ENCODE peak calls at places on chromosomes 13 and 19, in seven cellular contexts. L is small intestine, M is IMR-90, J is left ventricle myocardium inferior, Q is ovary, G is transverse colon, O is fibroblast of lung. S is an unnamed sample. For H3K9me3, the result is how much of the 10 kb centered on the place peaks cover.

GRCh38 chr13:27148900-27149299 is 22.7 kb downstream of the USP12 start:
- DNase-seq in L (no peak), Q (no peak), G (no peak), O (no peak), M (no peak), J (no peak), S (no peak)

GRCh38 chr13:45242070-45242469 is 41.2 kb upstream of the KCTD4 start:
- DNase-seq in O (peak), M (peak), J (no peak), Q (no peak), G (peak), L (peak), S (no peak)

GRCh38 chr19:18756896-18757295 is 34.2 kb downstream of the COMP start:
- DNase-seq in M (no peak), L (no peak), O (no peak), Q (no peak), J (no peak), G (no peak), S (no peak)

GRCh38 chr13:97367427-97367826 is 66.5 kb upstream of the RAP2A start:
- DNase-seq in Q (no peak), G (no peak), M (peak), J (no peak), L (no peak), O (peak), S (no peak)

GRCh38 chr19:17510220-17510993 is 1.0 kb upstream of the PGLS start:
- DNase-seq in M (no peak), O (peak), G (no peak), J (no peak), Q (no peak), L (no peak), S (no peak)

GRCh38 chr13:50543767-50544166 is 299.7 kb downstream of the DLEU7 start:
- DNase-seq in M (peak), J (no peak), O (peak), G (no peak), L (no peak), Q (no peak), S (no peak)

GRCh38 chr13:87889241-87889640 is 218.1 kb downstream of the SLITRK5 start:
- DNase-seq in G (no peak), O (no peak), M (no peak), Q (no peak), J (no peak), L (no peak), S (no peak)

GRCh38 chr13:69194130-69194529 is 913.5 kb upstream of the ATXN8OS start:
- DNase-seq in G (no peak), J (no peak), O (no peak), L (no peak), Q (no peak), M (no peak), S (no peak)

GRCh38 chr13:45406421-45406820 is 11.8 kb downstream of the SLC25A30 start:
- DNase-seq in O (no peak), J (no peak), L (no peak), Q (no peak), G (no peak), M (no peak), S (no peak)

GRCh38 chr13:80214521-80214941 is 126.4 kb downstream of the SPRY2 start:
- DNase-seq in G (no peak), O (peak), L (no peak), J (no peak), M (peak), Q (no peak), S (no peak)

GRCh38 chr19:50328257-50329145 is 676 bp downstream of the KCNC3 start:
- DNase-seq in Q (no peak), M (no peak), G (no peak), J (no peak), O (no peak), L (no peak), S (no peak)

GRCh38 chr13:109790951-109791605 is 4.7 kb upstream of the IRS2 start:
- DNase-seq in J (no peak), Q (no peak), L (peak), M (peak), G (peak), O (peak), S (no peak)

GRCh38 chr13:57629821-57630235 is 1.7 kb upstream of the PCDH17 start:
- DNase-seq in M (peak), O (peak), Q (peak), J (peak), G (peak), L (peak), S (no peak)

GRCh38 chr13:47822036-47822435 is 179.0 kb downstream of the SUCLA2 start:
- DNase-seq in G (no peak), L (no peak), M (no peak), J (no peak), O (no peak), Q (no peak), S (no peak)

GRCh38 chr13:20197361-20197834 is 4.7 kb upstream of the GJB2 start:
- DNase-seq in L (peak), O (peak), J (no peak), M (peak), G (no peak), Q (no peak), S (no peak)

GRCh38 chr19:32010071-32010470 is 335.3 kb upstream of the ZNF507 start:
- DNase-seq in J (no peak), G (no peak), M (no peak), L (no peak), Q (no peak), O (no peak), S (no peak)

GRCh38 chr19:57465680-57466381 is 8.9 kb upstream of the VN1R1 start:
- DNase-seq in G (peak), Q (no peak), J (no peak), O (no peak), M (peak), L (peak), S (no peak)

GRCh38 chr19:43634877-43635560 is 4.6 kb downstream of the CADM4 start:
- DNase-seq in M (no peak), L (no peak), O (no peak), G (no peak), Q (peak), J (no peak), S (no peak)

GRCh38 chr13:39963612-39964011 is 308.1 kb downstream of the COG6 start:
- DNase-seq in L (no peak), Q (no peak), O (no peak), G (no peak), J (no peak), M (no peak), S (no peak)

GRCh38 chr19:32870154-32870573 is 597 bp upstream of the SLC7A9 start:
- DNase-seq in M (no peak), Q (no peak), J (no peak), O (no peak), L (no peak), G (no peak), S (no peak)

GRCh38 chr19:13155472-13156284 is 5.5 kb downstream of the IER2 start:
- DNase-seq in J (peak), M (peak), G (peak), O (peak), L (peak), Q (peak), S (peak)

GRCh38 chr19:33220735-33221134 is 4.9 kb downstream of the SLC7A10 start:
- DNase-seq in G (no peak), L (no peak), M (no peak), Q (no peak), O (no peak), J (no peak), S (no peak)

GRCh38 chr13:43522788-43523187 is 264.0 kb downstream of the ENOX1 start:
- DNase-seq in J (no peak), L (no peak), G (no peak), M (peak), O (peak), Q (no peak), S (no peak)

GRCh38 chr13:100818706-100819105 is 144.1 kb upstream of the TMTC4 start:
- DNase-seq in O (peak), L (no peak), G (no peak), Q (no peak), M (no peak), J (no peak), S (no peak)

GRCh38 chr13:101523732-101524131 is 71.3 kb downstream of the ITGBL1 start:
- DNase-seq in M (peak), L (no peak), G (no peak), O (peak), Q (no peak), J (no peak), S (no peak)

GRCh38 chr19:46924874-46925547 is 64.2 kb downstream of the ARHGAP35 start:
- DNase-seq in J (no peak), L (peak), G (peak), M (no peak), O (no peak), Q (no peak), S (no peak)

GRCh38 chr19:1907563-1908363 is 2.6 kb downstream of the ADAT3 start:
- DNase-seq in Q (peak), G (peak), L (peak), O (no peak), J (no peak), M (no peak), S (no peak)

GRCh38 chr19:48493718-48494515 is 17.7 kb downstream of the LMTK3 start:
- DNase-seq in M (no peak), L (no peak), J (no peak), O (no peak), Q (peak), G (no peak), S (no peak)

GRCh38 chr13:24727731-24728601 is 36.0 kb upstream of the RNF17 start:
- DNase-seq in M (peak), L (peak), O (peak), Q (no peak), G (peak), J (no peak), S (peak)

GRCh38 chr13:42354246-42355117 is 82.5 kb downstream of the AKAP11 start:
- DNase-seq in O (peak), J (no peak), Q (no peak), M (peak), L (peak), G (no peak), S (no peak)

GRCh38 chr13:30371649-30372265 is 50.5 kb upstream of the UBE2L5 start:
- DNase-seq in L (peak), O (peak), G (peak), J (no peak), Q (no peak), M (peak), S (no peak)

GRCh38 chr19:16382775-16383543 is 58.3 kb downstream of the KLF2 start:
- DNase-seq in G (peak), M (peak), J (peak), O (peak), L (peak), Q (peak), S (peak)

GRCh38 chr13:29362849-29363604 is 232.5 kb downstream of the SLC7A1 start:
- DNase-seq in Q (peak), J (no peak), G (peak), L (peak), M (peak), O (peak), S (peak)

GRCh38 chr19:32337176-32337808 is 8.1 kb upstream of the ZNF507 start:
- DNase-seq in G (no peak), Q (no peak), O (no peak), L (no peak), J (no peak), M (no peak), S (no peak)

GRCh38 chr19:50380767-50381166 is 3.4 kb upstream of the POLD1 start:
- DNase-seq in L (no peak), G (no peak), M (no peak), Q (peak), J (no peak), O (no peak), S (no peak)

DNA sequence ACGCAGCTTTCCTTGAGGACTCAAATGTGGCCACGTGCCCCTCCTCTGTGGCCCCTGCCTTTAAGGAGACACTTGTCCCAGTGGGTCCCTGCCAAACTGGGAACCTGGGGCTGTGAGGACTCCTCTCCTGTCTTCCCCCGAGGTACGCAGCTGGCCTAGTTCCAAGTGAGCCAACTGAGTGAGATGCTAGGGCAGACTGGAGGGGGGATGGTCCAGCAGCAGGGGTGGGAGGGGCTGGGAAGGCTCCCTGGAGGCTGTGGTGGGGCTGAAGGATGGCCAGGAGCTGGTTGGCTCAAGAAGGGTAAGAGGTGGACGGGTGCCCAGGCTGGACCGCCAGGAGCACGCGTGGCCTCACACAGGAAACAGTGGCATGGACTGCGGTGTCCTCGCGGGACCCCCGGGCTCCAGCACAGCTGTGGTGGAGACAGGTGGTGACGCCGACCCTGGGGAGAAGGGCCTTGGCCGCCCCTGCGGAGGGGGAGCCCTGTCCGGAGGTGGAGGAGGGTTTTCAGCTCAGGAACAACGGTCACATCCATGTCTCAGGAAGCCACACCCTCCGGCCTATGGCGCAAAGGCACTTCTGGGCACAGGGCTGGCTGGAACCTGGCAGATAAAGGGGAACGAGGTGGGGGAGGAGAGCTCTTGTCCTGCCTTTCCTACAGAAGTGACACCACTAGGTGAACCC is 45.8 kb downstream of the MLLT1 start:
- DNase-seq in O (no peak), M (no peak), G (no peak), J (peak), L (peak), Q (no peak), S (no peak)
- H3K9me3 ChIP-seq in O (under half), M (under half), G (under half), J (under half), L (under half), Q (under half), S (under half)

GRCh38 chr13:33363328-33363727 is 77.8 kb upstream of the STARD13 start:
- DNase-seq in O (no peak), M (no peak), G (no peak), Q (no peak), J (no peak), L (no peak), S (no peak)
- H3K9me3 ChIP-seq in O (under half), M (under half), G (under half), Q (under half), J (under half), L (under half), S (under half)

DNA sequence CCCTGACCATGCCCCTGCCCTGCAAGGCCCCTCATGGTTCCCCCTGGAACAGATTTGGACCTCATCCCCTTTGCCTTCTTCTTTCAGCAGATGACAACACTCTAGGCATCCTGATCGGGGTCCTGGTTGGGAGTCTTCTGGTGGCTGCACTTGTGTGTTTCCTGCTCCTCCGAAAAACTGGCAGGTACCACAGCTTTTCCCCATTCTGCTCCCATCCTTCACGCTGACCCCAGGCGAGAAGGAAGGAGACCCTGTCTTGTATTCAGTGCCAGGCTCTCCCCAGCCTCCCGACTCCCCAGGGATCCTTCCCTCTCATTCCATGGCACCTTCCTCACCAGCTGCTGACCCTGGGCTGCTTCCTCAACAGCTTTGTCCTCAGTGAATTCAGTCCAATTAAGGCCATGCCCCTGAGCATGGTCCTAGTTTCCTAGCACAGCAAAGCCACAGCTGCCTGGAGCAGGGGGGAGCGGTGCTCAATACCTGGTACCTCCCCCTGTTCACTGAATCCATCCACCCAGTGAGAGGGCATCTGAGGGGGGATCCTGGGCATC is 8.4 kb downstream of the CEACAM21 start:
- DNase-seq in G (no peak), M (no peak), J (no peak), L (no peak), O (no peak), Q (no peak), S (no peak)
- H3K9me3 ChIP-seq in G (under half), M (under half), J (under half), L (under half), O (under half), Q (under half), S (under half)

GRCh38 chr19:54648129-54648528 is 14.7 kb upstream of the LILRB4 start:
- DNase-seq in O (no peak), M (no peak), L (no peak), Q (no peak), G (no peak), J (no peak), S (no peak)
- H3K9me3 ChIP-seq in O (under half), M (under half), L (under half), Q (under half), G (under half), J (under half), S (under half)

GRCh38 chr19:51976852-51977251 is 9.8 kb downstream of the ZNF350 start:
- DNase-seq in J (no peak), O (no peak), Q (no peak), M (no peak), G (no peak), L (no peak), S (no peak)

GRCh38 chr19:51970718-51971117 is 15.9 kb downstream of the ZNF350 start:
- DNase-seq in J (no peak), M (no peak), O (no peak), L (no peak), Q (no peak), G (no peak), S (no peak)

GRCh38 chr19:51977346-51977745 is 9.3 kb downstream of the ZNF350 start:
- DNase-seq in M (no peak), O (no peak), J (no peak), L (no peak), Q (no peak), G (no peak), S (no peak)

GRCh38 chr19:51971624-51972023 is 15.0 kb downstream of the ZNF350 start:
- DNase-seq in O (peak), M (peak), J (no peak), L (no peak), G (no peak), Q (no peak), S (no peak)
- H3K9me3 ChIP-seq in O (under half), M (half or more), J (half or more), L (under half), G (half or more), Q (under half), S (half or more)